ENCODE peak calls at places on chromosomes 2 and 18, in seven cellular contexts. V is fibroblast of the aortic adventitia, E is glutamatergic neuron, J is tibial nerve, C is fibroblast of lung, U is nephron progenitor cell, T is A549. O is an unnamed sample.
A peak's percentile ranks its signal among the peaks of the same experiment; 100 is the strongest.

GRCh38 chr18:78431606-78432005 is 548.0 kb upstream of the SALL3 start:
- DNase-seq in V (no peak), E (no peak), J (no peak), C (no peak), U (no peak), T (no peak), O (no peak)

GRCh38 chr2:215829261-215829660 is 184.1 kb downstream of the MREG start:
- DNase-seq in V (no peak), E (no peak), J (no peak), C (no peak), U (no peak), T (no peak), O (no peak)

GRCh38 chr2:121825003-121825950 is 69.8 kb downstream of the TSN start:
- DNase-seq in V (no peak), E (no peak), J (no peak), C (no peak), U (no peak), T (no peak), O (no peak)

GRCh38 chr18:56770097-56770496 is 118.9 kb downstream of the WDR7 start:
- DNase-seq in V (no peak), E (no peak), J (no peak), C (no peak), U (no peak), T (no peak), O (no peak)

GRCh38 chr2:15794608-15795134 is 145.7 kb upstream of the MYCN start:
- DNase-seq in V (no peak), E (no peak), J (no peak), C (no peak), U (no peak), T (no peak), O (no peak)

GRCh38 chr2:47345584-47345913 is 57.4 kb upstream of the MSH2 start:
- DNase-seq in V (no peak), E (no peak), J (no peak), C (no peak), U (no peak), T (no peak), O (no peak)

GRCh38 chr2:237889016-237889415 is 29.6 kb downstream of the RAMP1 start:
- DNase-seq in V (no peak), E (no peak), J (no peak), C (no peak), U (no peak), T (no peak), O (no peak)

GRCh38 chr2:216653931-216654365 is 20.7 kb downstream of the IGFBP2 start:
- DNase-seq in V (peak; percentile 36), E (no peak), J (no peak), C (peak; percentile 84), U (no peak), T (peak; percentile 18), O (no peak)

GRCh38 chr2:182077451-182078142 is 91.9 kb downstream of the PPP1R1C start:
- DNase-seq in V (peak; percentile 94), E (no peak), J (no peak), C (peak; percentile 97), U (peak; percentile 38), T (peak; percentile 80), O (peak; percentile 83)

GRCh38 chr2:13681936-13682335 is 950.6 kb upstream of the LRATD1 start:
- DNase-seq in V (no peak), E (no peak), J (no peak), C (peak; percentile 70), U (no peak), T (no peak), O (no peak)

GRCh38 chr18:58175122-58175687 is 131.2 kb downstream of the NEDD4L start:
- DNase-seq in V (no peak), E (peak; percentile 46), J (no peak), C (no peak), U (no peak), T (no peak), O (no peak)

GRCh38 chr2:9306910-9307309 is 100.3 kb downstream of the ASAP2 start:
- DNase-seq in V (no peak), E (peak; percentile 15), J (no peak), C (no peak), U (no peak), T (no peak), O (no peak)

GRCh38 chr2:227509824-227510619 is 38.1 kb downstream of the AGFG1 start:
- DNase-seq in V (peak; percentile 31), E (no peak), J (no peak), C (peak; percentile 39), U (no peak), T (peak; percentile 42), O (no peak)

GRCh38 chr2:163132850-163133249 is 294.3 kb upstream of the KCNH7 start:
- DNase-seq in V (peak; percentile 13), E (no peak), J (no peak), C (peak; percentile 3), U (no peak), T (peak; percentile 6), O (no peak)

GRCh38 chr18:26511339-26512071 is 36.8 kb downstream of the KCTD1 start:
- DNase-seq in V (no peak), E (no peak), J (no peak), C (no peak), U (no peak), T (no peak), O (no peak)

GRCh38 chr18:77124452-77124922 is 8.1 kb downstream of the MBP start:
- DNase-seq in V (no peak), E (no peak), J (no peak), C (no peak), U (no peak), T (no peak), O (no peak)

GRCh38 chr2:240205348-240205747 is 64.9 kb upstream of the OTOS start:
- DNase-seq in V (peak; percentile 46), E (no peak), J (no peak), C (peak; percentile 51), U (no peak), T (peak; percentile 45), O (peak; percentile 16)

DNA sequence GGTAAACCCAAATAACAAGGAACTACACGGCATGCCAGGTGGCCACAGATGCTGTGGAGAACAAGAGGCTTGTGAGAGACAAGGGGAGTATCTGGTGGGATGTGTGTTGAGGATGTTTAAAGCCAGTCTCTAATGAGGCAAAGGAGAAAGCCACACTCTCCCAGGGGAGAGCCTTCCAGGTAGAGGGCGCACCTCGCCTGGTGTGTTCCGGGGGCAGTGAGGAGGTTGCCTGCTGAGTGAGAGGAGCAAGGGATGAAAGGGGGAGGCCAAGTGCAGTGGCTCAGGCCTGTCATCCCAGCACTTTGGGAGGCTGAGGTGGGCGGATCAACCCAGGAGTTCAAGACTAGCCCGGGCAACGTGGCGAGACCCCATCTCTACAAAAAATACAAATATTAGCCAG is 16.2 kb downstream of the SAG start:
- DNase-seq in V (no peak), E (no peak), J (no peak), C (no peak), U (no peak), T (no peak), O (no peak)
- TF ChIP-seq CTCF in V (no peak), E (no peak), J (no peak), C (no peak), U (no peak), T (no peak), O (no peak)

DNA sequence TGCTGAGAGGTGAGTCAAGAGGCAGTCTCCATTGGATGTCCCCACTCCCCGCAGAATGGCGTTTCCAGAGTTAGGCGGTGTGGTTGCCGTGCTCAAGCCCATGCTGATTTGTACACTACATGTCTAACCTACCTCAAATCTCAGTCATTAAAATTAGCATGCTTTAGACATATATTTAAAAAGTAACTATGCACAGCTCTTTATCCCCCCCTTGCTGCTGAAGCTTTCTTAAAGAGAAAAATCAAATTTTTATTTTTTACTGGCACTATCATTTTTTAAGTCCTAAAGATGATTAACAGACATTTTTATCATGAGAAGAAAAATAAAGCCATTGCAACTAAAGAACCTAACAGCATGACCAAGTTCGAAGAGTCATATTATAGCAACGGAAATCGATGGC is 42.9 kb downstream of the BOLA3 start:
- DNase-seq in V (peak; percentile 25), E (no peak), J (no peak), C (peak; percentile 42), U (no peak), T (no peak), O (no peak)
- TF ChIP-seq CTCF in V (no peak), E (no peak), J (no peak), C (peak; percentile 30), U (no peak), T (no peak), O (no peak)

DNA sequence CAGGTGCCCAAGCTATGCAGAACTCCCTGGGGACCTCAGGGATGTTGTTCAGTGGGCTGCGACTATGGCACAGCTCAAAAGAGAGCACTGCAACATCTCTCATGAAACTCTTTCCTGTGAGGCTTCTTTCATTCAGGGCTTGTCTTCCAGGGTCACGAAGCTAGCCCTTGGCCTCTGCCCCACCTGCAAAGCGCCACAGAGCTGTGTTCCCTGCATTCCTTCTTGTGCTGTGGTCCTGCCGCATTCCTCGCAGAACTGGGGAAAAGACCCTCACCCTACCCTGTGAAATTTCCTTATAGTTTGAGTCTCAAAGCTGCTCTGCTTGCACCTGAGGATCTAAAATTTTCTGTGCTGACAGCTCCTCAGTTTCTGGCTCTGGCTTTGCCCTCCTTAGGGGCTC is 26.3 kb upstream of the ITGB6 start:
- DNase-seq in V (no peak), E (no peak), J (no peak), C (no peak), U (no peak), T (no peak), O (no peak)
- TF ChIP-seq CTCF in V (no peak), E (no peak), J (no peak), C (no peak), U (no peak), T (no peak), O (no peak)

GRCh38 chr2:203721770-203722169 is 15.3 kb downstream of the CD28 start:
- DNase-seq in V (no peak), E (no peak), J (no peak), C (no peak), U (no peak), T (no peak), O (no peak)

GRCh38 chr2:203720011-203720410 is 13.6 kb downstream of the CD28 start:
- DNase-seq in V (no peak), E (no peak), J (no peak), C (no peak), U (no peak), T (no peak), O (no peak)

GRCh38 chr2:203722411-203722810 is 16.0 kb downstream of the CD28 start:
- DNase-seq in V (peak; percentile 27), E (no peak), J (no peak), C (no peak), U (no peak), T (no peak), O (peak; percentile 25)

GRCh38 chr2:203719456-203719855 is 13.0 kb downstream of the CD28 start:
- DNase-seq in V (no peak), E (no peak), J (no peak), C (no peak), U (no peak), T (no peak), O (no peak)

DNA sequence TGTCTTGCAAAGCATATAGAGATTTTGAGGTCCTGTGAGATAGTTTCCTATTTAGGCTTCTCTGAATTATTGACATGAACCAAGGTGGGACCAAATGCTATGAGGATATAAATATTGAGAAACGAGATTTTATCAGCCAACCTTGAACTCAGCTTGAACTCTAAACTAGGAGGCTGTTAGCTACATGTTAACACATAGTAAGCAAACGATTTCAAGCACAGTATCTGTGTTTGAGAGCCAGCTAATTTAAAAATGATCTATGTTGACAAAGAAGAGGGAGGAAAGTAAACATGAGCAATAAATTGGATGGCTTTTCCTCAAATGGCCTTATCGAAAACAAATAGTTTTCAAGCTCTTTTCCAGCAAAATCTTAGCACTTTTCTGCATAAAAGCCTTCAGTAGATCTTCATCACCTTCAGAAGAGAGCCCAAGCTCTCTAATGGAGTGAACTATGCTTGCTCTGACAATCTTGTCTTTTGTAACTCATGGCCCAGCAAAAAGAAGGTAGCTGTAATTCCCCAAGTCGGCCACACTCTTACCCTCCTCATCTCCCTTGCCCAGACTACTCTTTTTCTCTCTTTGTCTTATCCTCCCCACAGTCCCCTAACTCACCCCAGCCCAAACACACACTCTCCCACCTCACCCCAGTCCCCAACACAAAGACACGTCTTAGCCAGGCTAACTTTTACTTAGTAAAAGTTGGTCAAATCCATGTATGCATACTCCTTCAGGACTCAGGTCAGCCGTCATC is 14.7 kb downstream of the CD28 start:
- DNase-seq in V (no peak), E (no peak), J (no peak), C (no peak), U (no peak), T (no peak), O (no peak)
- TF ChIP-seq CTCF in V (no peak), E (no peak), J (no peak), C (no peak), U (no peak), T (no peak), O (no peak)

O was measured in AG09309.